ENCODE peak calls at places on chromosomes 1 and 21, in nine cellular contexts. O, Z, D, P, B, N, G, K and U are unnamed samples.

GRCh38 chr1:151545542-151545941 is 5.4 kb downstream of the TUFT1 start:
- DNase-seq in O (no peak), Z (no peak), D (no peak), P (no peak), B (peak; percentile 68), N (no peak), G (no peak), K (no peak), U (no peak)

GRCh38 chr1:222618880-222619321 is 1.0 kb downstream of the MIA3 start:
- DNase-seq in O (no peak), Z (no peak), D (peak; percentile 38), P (no peak), B (no peak), N (no peak), G (peak; percentile 56), K (peak; percentile 48), U (peak; percentile 68)

GRCh38 chr1:59432531-59433439 is 135.9 kb downstream of the FGGY start:
- DNase-seq in O (no peak), Z (no peak), D (no peak), P (no peak), B (peak; percentile 7), N (no peak), G (no peak), K (no peak), U (no peak)

GRCh38 chr1:86933562-86934377 is 19.3 kb downstream of the HS2ST1 start:
- DNase-seq in O (no peak), Z (no peak), D (peak; percentile 12), P (no peak), B (no peak), N (no peak), G (no peak), K (peak; percentile 22), U (no peak)

GRCh38 chr1:47635111-47635510 is 197.3 kb downstream of the FOXD2 start:
- DNase-seq in O (no peak), Z (no peak), D (no peak), P (no peak), B (no peak), N (no peak), G (no peak), K (no peak), U (no peak)

GRCh38 chr1:7418442-7419080 is 352.5 kb upstream of the VAMP3 start:
- DNase-seq in O (peak; percentile 9), Z (peak; percentile 34), D (no peak), P (peak; percentile 6), B (no peak), N (no peak), G (no peak), K (no peak), U (no peak)

GRCh38 chr1:176574756-176575155 is 111.8 kb downstream of the PAPPA2 start:
- DNase-seq in O (no peak), Z (no peak), D (no peak), P (no peak), B (no peak), N (no peak), G (no peak), K (no peak), U (no peak)

GRCh38 chr1:205532996-205533728 is 28.7 kb downstream of the CDK18 start:
- DNase-seq in O (no peak), Z (no peak), D (no peak), P (no peak), B (no peak), N (no peak), G (no peak), K (no peak), U (no peak)

GRCh38 chr1:19044471-19044870 is 88.0 kb upstream of the IFFO2 start:
- DNase-seq in O (no peak), Z (no peak), D (no peak), P (no peak), B (no peak), N (no peak), G (no peak), K (no peak), U (no peak)

GRCh38 chr1:235108185-235108593 is 20.4 kb downstream of the TOMM20 start:
- DNase-seq in O (no peak), Z (peak; percentile 50), D (no peak), P (no peak), B (no peak), N (no peak), G (no peak), K (no peak), U (no peak)

GRCh38 chr21:27564684-27565280 is 597.9 kb upstream of the ADAMTS5 start:
- DNase-seq in O (peak; percentile 57), Z (no peak), D (peak; percentile 68), P (peak; percentile 27), B (peak; percentile 16), N (no peak), G (peak; percentile 63), K (peak; percentile 60), U (peak; percentile 82)

GRCh38 chr1:111441573-111442192 is 7.4 kb downstream of the WDR77 start:
- DNase-seq in O (no peak), Z (no peak), D (no peak), P (no peak), B (peak; percentile 32), N (no peak), G (peak; percentile 68), K (peak; percentile 51), U (peak; percentile 47)

GRCh38 chr21:29237110-29238051 is 61.3 kb upstream of the BACH1 start:
- DNase-seq in O (no peak), Z (no peak), D (no peak), P (peak; percentile 22), B (no peak), N (no peak), G (peak; percentile 74), K (no peak), U (no peak)

GRCh38 chr1:232820431-232820830 is 15.2 kb downstream of the MAP10 start:
- DNase-seq in O (no peak), Z (no peak), D (no peak), P (no peak), B (no peak), N (no peak), G (no peak), K (no peak), U (no peak)

GRCh38 chr1:24390924-24391782 is 22.4 kb downstream of the STPG1 start:
- DNase-seq in O (peak; percentile 83), Z (peak; percentile 94), D (peak; percentile 86), P (peak; percentile 88), B (peak; percentile 84), N (no peak), G (peak; percentile 89), K (peak; percentile 91), U (peak; percentile 92)

GRCh38 chr1:24392604-24392946 is 21.0 kb downstream of the STPG1 start:
- DNase-seq in O (no peak), Z (no peak), D (no peak), P (no peak), B (no peak), N (no peak), G (no peak), K (no peak), U (no peak)

GRCh38 chr1:24391882-24392603 is 21.5 kb downstream of the STPG1 start:
- DNase-seq in O (peak; percentile 55), Z (peak; percentile 70), D (peak; percentile 53), P (peak; percentile 59), B (peak; percentile 63), N (no peak), G (peak; percentile 86), K (peak; percentile 53), U (peak; percentile 65)

GRCh38 chr1:24392982-24393645 is 20.5 kb downstream of the STPG1 start:
- DNase-seq in O (no peak), Z (peak; percentile 21), D (no peak), P (no peak), B (no peak), N (no peak), G (no peak), K (no peak), U (no peak)

DNA sequence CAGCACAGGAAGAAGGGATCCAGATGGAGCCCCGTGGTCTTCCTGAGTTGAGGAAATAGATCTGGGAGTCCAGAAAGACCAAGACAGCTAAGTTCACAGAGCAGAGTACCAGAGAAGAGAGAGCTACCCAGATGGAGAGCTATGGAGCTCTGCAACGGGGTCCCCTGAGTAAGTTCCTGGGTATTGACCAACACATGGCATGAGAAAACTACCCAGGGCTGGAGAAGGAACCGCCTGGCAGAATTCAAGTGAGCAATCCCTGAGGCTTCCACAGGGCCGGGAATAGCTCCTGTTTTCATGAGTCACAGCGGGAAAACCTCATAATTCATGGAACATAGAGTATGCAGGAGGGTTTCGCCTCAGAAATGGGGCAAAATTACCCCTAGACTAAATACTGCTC is 19.7 kb downstream of the STPG1 start:
- DNase-seq in O (no peak), Z (peak; percentile 51), D (peak; percentile 61), P (no peak), B (peak; percentile 47), N (no peak), G (no peak), K (peak; percentile 65), U (peak; percentile 91)
- TF ChIP-seq CTCF in O (no peak), Z (no peak), D (no peak), P (no peak), B (no peak), N (no peak), G (no peak), K (no peak), U (no peak)

DNA sequence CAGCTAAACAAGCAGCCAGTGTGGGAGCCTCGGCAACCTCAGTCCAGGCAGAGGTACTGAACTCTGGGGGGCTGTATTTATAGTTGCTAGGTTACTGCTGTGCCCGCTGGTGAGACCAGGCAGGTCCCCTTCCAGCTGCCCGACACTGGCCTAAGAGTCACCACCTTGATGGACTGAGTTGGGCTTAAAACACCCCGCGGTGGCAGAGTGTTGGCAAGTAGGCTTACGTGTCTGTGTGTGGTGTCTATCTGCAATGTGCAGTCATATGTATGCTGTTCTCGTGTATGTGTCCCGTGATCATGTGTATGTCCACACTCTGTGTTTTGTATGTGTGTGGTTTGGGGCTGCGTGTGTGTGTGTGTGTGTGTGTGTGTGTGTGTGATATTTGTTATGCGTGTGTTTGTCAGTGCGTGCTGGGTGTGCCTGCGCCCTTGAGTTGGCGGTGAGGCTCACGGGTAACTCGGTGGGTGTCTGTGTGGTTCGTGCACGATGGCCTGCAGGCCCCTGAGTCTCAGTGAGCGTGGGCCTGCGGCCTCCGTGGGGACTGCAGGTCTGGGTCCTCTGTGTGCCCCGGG is 65.5 kb downstream of the MEF2D start:
- DNase-seq in O (no peak), Z (no peak), D (no peak), P (no peak), B (no peak), N (no peak), G (peak; percentile 42), K (no peak), U (no peak)
- H3K4me3 ChIP-seq in O (no peak overlapping the region), Z (no peak overlapping the region), D (no peak overlapping the region), P (no peak overlapping the region), B (no peak overlapping the region), N (no peak overlapping the region), G (no peak overlapping the region), K (no peak overlapping the region), U (peak overlapping the region; percentile 25)

DNA sequence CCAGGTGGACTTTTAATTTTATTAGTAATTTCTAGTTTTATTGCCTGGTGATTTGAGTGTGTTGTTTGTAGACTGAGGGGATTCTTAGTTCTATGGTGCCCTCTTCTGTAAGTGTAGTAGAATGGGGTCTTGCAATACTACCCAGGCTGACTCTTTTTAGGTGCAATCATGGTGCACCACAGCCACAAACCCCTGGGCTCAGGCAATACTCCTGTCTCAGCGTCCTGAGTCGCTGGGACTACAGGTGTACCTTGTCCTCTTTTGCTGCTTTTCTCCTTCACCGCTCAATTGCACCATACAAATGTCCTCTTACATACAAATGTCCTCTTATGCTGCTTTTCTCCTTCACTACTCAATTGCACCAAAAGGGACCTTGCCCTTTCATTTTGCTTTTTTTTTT is 43.1 kb downstream of the SCP2 start:
- DNase-seq in O (no peak), Z (no peak), D (peak; percentile 22), P (no peak), B (peak; percentile 20), N (no peak), G (peak; percentile 33), K (peak; percentile 45), U (peak; percentile 8)
- TF ChIP-seq CTCF in O (no peak), Z (peak; percentile 32), D (peak; percentile 21), P (peak; percentile 17), B (no peak), N (peak; percentile 8), G (peak; percentile 52), K (peak; percentile 21), U (no peak)

GRCh38 chr1:81477704-81478103 is 323.0 kb upstream of the ADGRL2 start:
- DNase-seq in O (no peak), Z (no peak), D (no peak), P (no peak), B (no peak), N (no peak), G (no peak), K (no peak), U (peak; percentile 61)
- H3K4me3 ChIP-seq in O (peak overlapping the region; percentile 5), Z (peak overlapping the region; percentile 24), D (no peak overlapping the region), P (peak overlapping the region; percentile 3), B (no peak overlapping the region), N (no peak overlapping the region), G (no peak overlapping the region), K (no peak overlapping the region), U (no peak overlapping the region)